ENCODE peak calls at places on chromosomes 2 and 18, in five cellular contexts. G, S, A, H and E are unnamed samples. For H3K27me3, the result is how much of the 10 kb centered on the place peaks cover.

GRCh38 chr2:29273004-29273703 is 157.9 kb downstream of the CLIP4 start:
- DNase-seq in G (no peak), S (no peak), A (no peak), H (no peak), E (no peak)

GRCh38 chr18:64017870-64018269 is 48.0 kb downstream of the SERPINB8 start:
- DNase-seq in G (no peak), S (no peak), A (peak), H (peak), E (no peak)

GRCh38 chr2:2012505-2012904 is 268.2 kb upstream of the PXDN start:
- DNase-seq in G (no peak), S (no peak), A (peak), H (no peak), E (no peak)

GRCh38 chr2:54572262-54572635 is 116.1 kb downstream of the SPTBN1 start:
- DNase-seq in G (no peak), S (no peak), A (peak), H (peak), E (peak)

GRCh38 chr2:69572640-69573039 is 70.9 kb downstream of the AAK1 start:
- DNase-seq in G (no peak), S (no peak), A (no peak), H (no peak), E (no peak)

GRCh38 chr2:128322651-128323491 is 4.2 kb upstream of the HS6ST1 start:
- DNase-seq in G (peak), S (peak), A (no peak), H (no peak), E (no peak)

GRCh38 chr2:172389685-172390339 is 37.6 kb upstream of the ITGA6 start:
- DNase-seq in G (no peak), S (peak), A (no peak), H (peak), E (no peak)

GRCh38 chr2:157229572-157229971 is 27.9 kb upstream of the GALNT5 start:
- DNase-seq in G (no peak), S (no peak), A (peak), H (no peak), E (peak)

GRCh38 chr2:9234680-9235387 is 28.2 kb downstream of the ASAP2 start:
- DNase-seq in G (no peak), S (peak), A (peak), H (peak), E (peak)

GRCh38 chr2:235925250-235925919 is 242.8 kb downstream of the GBX2 start:
- DNase-seq in G (no peak), S (no peak), A (no peak), H (no peak), E (no peak)

GRCh38 chr2:176725873-176726645 is 456.8 kb downstream of the MTX2 start:
- DNase-seq in G (no peak), S (no peak), A (no peak), H (no peak), E (no peak)

DNA sequence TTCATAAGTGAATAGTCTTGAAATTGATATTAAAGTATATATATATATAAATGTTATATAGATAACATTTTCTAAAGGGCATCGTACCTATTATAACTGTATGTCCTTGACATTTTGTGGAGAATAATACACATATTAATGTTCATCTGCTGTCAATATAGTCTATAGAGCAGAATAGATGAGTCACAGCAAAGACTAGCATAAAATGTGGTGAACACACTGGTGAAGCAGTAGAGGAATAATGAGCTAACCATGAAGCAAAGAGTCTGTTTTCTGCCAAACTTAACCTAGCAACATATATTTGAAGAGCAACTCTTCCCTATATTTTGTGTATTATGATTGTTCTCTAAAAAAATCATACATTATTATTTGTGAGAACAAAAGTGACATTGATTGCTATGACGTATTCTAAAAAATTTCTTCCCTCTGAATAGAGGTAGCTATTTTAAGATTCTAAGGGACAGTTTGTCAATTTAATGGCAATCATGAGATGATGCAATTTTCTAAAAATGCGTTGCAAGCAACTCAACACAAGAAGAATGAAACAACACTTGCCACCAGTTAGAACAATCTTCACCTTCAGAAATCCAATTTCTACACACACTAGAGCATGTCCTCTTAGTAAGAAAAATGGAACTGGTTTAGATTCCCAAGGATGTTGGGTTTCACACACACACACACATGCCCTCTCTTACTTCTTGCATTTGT is 22.0 kb downstream of the DOCK10 start:
- DNase-seq in G (no peak), S (no peak), A (no peak), H (no peak), E (no peak)
- H3K27me3 ChIP-seq in G (under half), S (under half), A (under half), H (under half), E (under half)

GRCh38 chr18:54828986-54829385 is 709 bp downstream of the RAB27B start:
- DNase-seq in G (no peak), S (no peak), A (no peak), H (no peak), E (no peak)
- H3K27ac ChIP-seq in G (no peak), S (peak), A (no peak), H (no peak), E (peak)

DNA sequence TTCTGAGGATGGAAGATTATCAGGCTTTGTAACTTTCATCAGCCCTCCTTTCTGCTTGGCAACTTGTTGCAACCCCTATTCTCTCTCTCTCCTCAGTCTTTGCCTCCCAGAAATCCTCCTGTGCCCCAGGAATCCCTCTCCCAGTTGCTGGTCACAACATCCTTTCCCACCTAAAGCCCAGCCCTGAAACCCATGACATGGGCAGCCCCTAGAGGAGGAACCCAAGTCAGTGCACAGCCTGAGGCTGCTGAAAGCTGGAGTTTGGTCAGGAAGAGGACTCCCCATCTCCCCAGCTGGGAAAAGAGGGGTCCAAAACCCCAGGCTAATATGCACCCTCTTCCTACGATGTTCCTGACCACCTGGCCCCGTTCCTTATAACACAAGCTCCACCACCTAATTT is 29.5 kb downstream of the PKDCC start:
- DNase-seq in G (no peak), S (no peak), A (no peak), H (no peak), E (no peak)
- TF ChIP-seq CTCF in G (no peak), S (no peak), A (no peak), H (peak), E (no peak)

DNA sequence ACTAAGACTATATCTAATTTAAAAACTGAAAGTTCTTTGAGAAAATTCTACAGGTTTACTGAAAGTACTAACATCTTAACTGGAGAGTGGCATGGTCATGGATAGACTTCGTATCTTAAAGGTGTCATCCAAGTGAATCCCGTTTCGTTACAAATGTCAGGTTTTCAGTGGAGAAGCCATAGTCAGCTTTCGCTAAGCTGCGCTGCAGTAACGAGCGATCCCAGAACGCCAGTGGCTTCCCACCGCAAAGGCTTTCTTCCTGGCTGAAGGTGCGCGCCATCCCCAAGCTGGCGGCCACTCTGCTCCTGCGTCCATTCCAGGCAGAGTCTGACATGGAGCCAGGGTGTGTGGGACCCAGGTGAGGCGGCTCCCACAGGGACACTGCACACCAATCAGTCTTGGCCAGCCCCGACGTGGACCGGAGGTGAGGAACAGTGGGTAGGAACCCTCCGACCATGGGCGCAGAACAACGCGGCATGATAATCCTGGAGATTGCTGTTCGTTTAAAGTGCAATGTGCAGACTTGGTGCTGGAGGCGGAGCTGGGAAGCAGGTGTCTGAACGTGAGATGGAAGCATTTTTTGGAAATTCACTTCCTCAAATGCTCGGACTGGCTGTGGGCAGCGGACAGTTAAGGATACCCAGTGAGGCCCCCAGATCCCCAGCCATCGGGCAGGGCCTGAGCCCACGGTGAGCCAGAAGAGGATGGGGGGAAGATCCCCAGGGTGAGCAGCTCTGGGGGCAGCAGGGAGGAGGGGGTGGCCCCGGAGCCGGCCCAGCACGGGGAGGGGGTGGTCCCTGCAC is 27.8 kb upstream of the KCNG2 start:
- DNase-seq in G (no peak), S (peak), A (no peak), H (no peak), E (no peak)
- H3K27me3 ChIP-seq in G (under half), S (under half), A (under half), H (half or more), E (under half)

GRCh38 chr2:100923461-100924020 is 78.5 kb upstream of the RPL31 start:
- DNase-seq in G (no peak), S (peak), A (no peak), H (no peak), E (no peak)
- H3K27ac ChIP-seq in G (no peak), S (peak), A (no peak), H (no peak), E (no peak)

GRCh38 chr2:168119519-168120141 is 127.8 kb downstream of the STK39 start:
- DNase-seq in G (no peak), S (no peak), A (peak), H (peak), E (peak)
- TF ChIP-seq CTCF in G (no peak), S (peak), A (peak), H (peak), E (peak)

DNA sequence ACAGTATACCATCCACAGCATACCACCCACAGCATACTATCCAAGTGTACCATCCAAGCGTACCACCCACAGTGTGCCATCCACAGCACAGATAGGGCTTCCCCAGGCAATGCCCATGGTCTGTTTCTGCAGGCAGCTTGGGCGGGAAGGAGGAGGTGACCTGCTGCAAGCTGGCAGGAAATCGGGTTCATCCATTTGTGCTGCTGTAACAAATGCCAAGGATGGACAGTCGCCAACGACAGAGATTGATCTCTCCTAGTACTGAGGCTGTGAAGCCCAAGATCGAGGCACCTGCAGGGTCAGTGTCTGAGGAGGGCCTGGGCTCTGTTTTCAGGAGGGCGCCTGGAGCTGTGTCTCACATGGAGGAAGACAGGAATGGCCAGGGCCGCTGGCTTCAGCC is 93.6 kb upstream of the SNTG2 start:
- DNase-seq in G (no peak), S (no peak), A (no peak), H (no peak), E (no peak)
- H3K27me3 ChIP-seq in G (under half), S (under half), A (under half), H (under half), E (under half)